ENCODE peak calls at places on chromosomes 1 and 21, in nine cellular contexts. B is fibroblast of lung; Z is colonic mucosa; U is stimulated activated CD4-positive, alpha-beta T cell treated with anti-CD3 and anti-CD28 coated beads, Interleukin-15, amount 100 ng/mL, for 1 hour; N is activated CD4-positive, alpha-beta T cell treated with anti-CD3 and anti-CD28 coated beads, Interleukin-2, amount 50 U/mL, for 48 hours; Y is GM23248; H is upper lobe of right lung; E is neuronal stem cell; G is endodermal cell. S is an unnamed sample.

GRCh38 chr1:176149939-176150807 is 56.9 kb downstream of the COP1 start:
- DNase-seq in H (no peak), E (no peak), N (no peak), B (no peak), Z (peak; percentile 41), Y (no peak), U (no peak), G (no peak), S (no peak)

GRCh38 chr1:52195161-52195560 is 53.3 kb downstream of the ZFYVE9 start:
- DNase-seq in Y (peak; percentile 9), U (no peak), G (no peak), N (no peak), Z (no peak), E (no peak), B (peak; percentile 74), H (no peak), S (no peak)

GRCh38 chr1:153783233-153784190 is 8.3 kb downstream of the SLC27A3 start:
- DNase-seq in G (peak; percentile 97), B (peak; percentile 85), U (peak; percentile 89), Z (peak; percentile 93), E (peak; percentile 86), N (peak; percentile 90), Y (peak; percentile 96), H (peak; percentile 96), S (peak; percentile 93)

GRCh38 chr1:183859865-183860264 is 54.9 kb downstream of the RGL1 start:
- DNase-seq in E (no peak), U (no peak), Y (peak; percentile 35), G (no peak), N (no peak), Z (no peak), B (peak; percentile 48), H (no peak), S (no peak)

GRCh38 chr1:4425892-4426291 is 228.5 kb upstream of the AJAP1 start:
- DNase-seq in H (no peak), E (no peak), Y (peak; percentile 1), Z (no peak), N (peak; percentile 1), G (peak; percentile 93), U (no peak), B (no peak), S (no peak)

GRCh38 chr1:8325771-8326170 is 7.9 kb downstream of the SLC45A1 start:
- DNase-seq in Y (no peak), N (no peak), B (no peak), G (no peak), Z (no peak), U (no peak), E (no peak), H (no peak), S (no peak)

GRCh38 chr1:54471588-54471987 is 65.4 kb upstream of the SSBP3 start:
- DNase-seq in E (no peak), Y (no peak), N (no peak), Z (no peak), H (no peak), B (no peak), U (no peak), G (no peak), S (no peak)

GRCh38 chr1:23169727-23170335 is 1.2 kb upstream of the LUZP1 start:
- DNase-seq in U (no peak), N (no peak), B (peak; percentile 74), E (no peak), Z (peak; percentile 61), G (peak; percentile 70), H (peak; percentile 84), Y (peak; percentile 99), S (no peak)

GRCh38 chr1:176904057-176904815 is 260.3 kb downstream of the ASTN1 start:
- DNase-seq in Y (no peak), B (no peak), E (no peak), U (no peak), H (no peak), N (no peak), G (no peak), Z (no peak), S (no peak)

GRCh38 chr21:35921471-35921870 is 138.9 kb downstream of the SETD4 start:
- DNase-seq in E (no peak), Y (no peak), U (no peak), B (no peak), Z (no peak), N (no peak), G (no peak), H (no peak), S (no peak)

GRCh38 chr1:53693773-53694717 is 44.9 kb downstream of the GLIS1 start:
- DNase-seq in Y (peak; percentile 74), G (peak; percentile 69), U (no peak), Z (no peak), N (no peak), E (no peak), H (no peak), B (peak; percentile 29), S (no peak)

GRCh38 chr1:181033128-181033798 is 520 bp upstream of the MR1 start:
- DNase-seq in U (no peak), E (no peak), Z (peak; percentile 39), B (no peak), Y (peak; percentile 70), G (no peak), N (peak; percentile 35), H (no peak), S (peak; percentile 64)

GRCh38 chr1:12696658-12697057 is 19.3 kb upstream of the AADACL3 start:
- DNase-seq in E (no peak), B (no peak), U (no peak), G (no peak), Z (no peak), N (no peak), H (no peak), Y (no peak), S (no peak)

GRCh38 chr1:115196291-115196690 is 107.0 kb upstream of the TSPAN2 start:
- DNase-seq in N (no peak), Z (no peak), H (no peak), B (no peak), G (no peak), Y (no peak), U (no peak), E (no peak), S (no peak)

GRCh38 chr1:28592314-28593071 is 428 bp downstream of the RAB42 start:
- DNase-seq in Z (peak; percentile 27), G (peak; percentile 69), H (peak; percentile 71), B (no peak), Y (peak; percentile 39), E (peak; percentile 35), U (no peak), N (no peak), S (no peak)

GRCh38 chr1:230878584-230878975 is 10.3 kb upstream of the C1orf198 start:
- DNase-seq in B (peak; percentile 85), U (no peak), E (no peak), G (no peak), H (no peak), N (no peak), Z (no peak), Y (peak; percentile 88), S (no peak)

GRCh38 chr1:113534875-113535274 is 144.6 kb downstream of the MAGI3 start:
- DNase-seq in G (no peak), B (no peak), H (no peak), N (no peak), Y (peak; percentile 64), Z (no peak), U (no peak), E (no peak), S (no peak)

S was measured in activated naive CD4-positive, alpha-beta T cell treated with anti-CD3 and anti-CD28 coated beads, Interleukin-2, amount 50 U/mL, for 72 hours.